ENCODE peak calls at places on chromosome 18, in five cellular contexts. H is A549; T is effector memory CD4-positive, alpha-beta T cell; Y is PC-3; L is pancreas. M is an unnamed sample.

GRCh38 chr18:48639772-48640432 is 101.1 kb downstream of the CTIF start:
- DNase-seq in H (no peak), T (no peak), Y (no peak), L (no peak), M (peak; percentile 7)

GRCh38 chr18:5975111-5975622 is 79.8 kb upstream of the TMEM200C start:
- DNase-seq in H (no peak), T (no peak), Y (peak; percentile 74), L (no peak), M (no peak)

GRCh38 chr18:23964282-23965238 is 50.0 kb upstream of the TTC39C start:
- DNase-seq in H (peak; percentile 44), T (peak; percentile 30), Y (no peak), L (peak; percentile 29), M (no peak)

GRCh38 chr18:23926590-23926989 is 88.0 kb upstream of the TTC39C start:
- DNase-seq in H (no peak), T (no peak), Y (no peak), L (no peak), M (no peak)

GRCh38 chr18:70598406-70598805 is 309.6 kb downstream of the SOCS6 start:
- DNase-seq in H (no peak), T (no peak), Y (no peak), L (no peak), M (no peak)

GRCh38 chr18:370753-371615 is 103.1 kb upstream of the THOC1 start:
- DNase-seq in H (no peak), T (no peak), Y (no peak), L (no peak), M (no peak)

GRCh38 chr18:42298744-42299685 is 344.0 kb downstream of the PIK3C3 start:
- DNase-seq in H (peak; percentile 56), T (no peak), Y (peak; percentile 53), L (peak; percentile 49), M (peak; percentile 71)

GRCh38 chr18:75531851-75532241 is 104.3 kb upstream of the SMIM21 start:
- DNase-seq in H (no peak), T (no peak), Y (no peak), L (no peak), M (no peak)

GRCh38 chr18:23259701-23260661 is 124.7 kb downstream of the CABLES1 start:
- DNase-seq in H (no peak), T (no peak), Y (peak; percentile 89), L (peak; percentile 69), M (peak; percentile 84)

GRCh38 chr18:24009651-24010333 is 4.8 kb upstream of the TTC39C start:
- DNase-seq in H (no peak), T (no peak), Y (no peak), L (no peak), M (no peak)

GRCh38 chr18:78849458-78849857 is 130.2 kb upstream of the SALL3 start:
- DNase-seq in H (no peak), T (no peak), Y (no peak), L (no peak), M (no peak)

GRCh38 chr18:48104703-48105102 is 174.2 kb upstream of the SMAD2 start:
- DNase-seq in H (no peak), T (no peak), Y (no peak), L (no peak), M (no peak)

GRCh38 chr18:63253428-63254372 is 65.9 kb downstream of the BCL2 start:
- DNase-seq in H (no peak), T (no peak), Y (no peak), L (no peak), M (no peak)

GRCh38 chr18:63249781-63250180 is 69.8 kb downstream of the BCL2 start:
- DNase-seq in H (no peak), T (no peak), Y (no peak), L (no peak), M (peak; percentile 50)

GRCh38 chr18:63253018-63253417 is 66.6 kb downstream of the BCL2 start:
- DNase-seq in H (no peak), T (no peak), Y (no peak), L (no peak), M (no peak)

GRCh38 chr18:63244585-63244984 is 75.0 kb downstream of the BCL2 start:
- DNase-seq in H (no peak), T (no peak), Y (no peak), L (no peak), M (no peak)

DNA sequence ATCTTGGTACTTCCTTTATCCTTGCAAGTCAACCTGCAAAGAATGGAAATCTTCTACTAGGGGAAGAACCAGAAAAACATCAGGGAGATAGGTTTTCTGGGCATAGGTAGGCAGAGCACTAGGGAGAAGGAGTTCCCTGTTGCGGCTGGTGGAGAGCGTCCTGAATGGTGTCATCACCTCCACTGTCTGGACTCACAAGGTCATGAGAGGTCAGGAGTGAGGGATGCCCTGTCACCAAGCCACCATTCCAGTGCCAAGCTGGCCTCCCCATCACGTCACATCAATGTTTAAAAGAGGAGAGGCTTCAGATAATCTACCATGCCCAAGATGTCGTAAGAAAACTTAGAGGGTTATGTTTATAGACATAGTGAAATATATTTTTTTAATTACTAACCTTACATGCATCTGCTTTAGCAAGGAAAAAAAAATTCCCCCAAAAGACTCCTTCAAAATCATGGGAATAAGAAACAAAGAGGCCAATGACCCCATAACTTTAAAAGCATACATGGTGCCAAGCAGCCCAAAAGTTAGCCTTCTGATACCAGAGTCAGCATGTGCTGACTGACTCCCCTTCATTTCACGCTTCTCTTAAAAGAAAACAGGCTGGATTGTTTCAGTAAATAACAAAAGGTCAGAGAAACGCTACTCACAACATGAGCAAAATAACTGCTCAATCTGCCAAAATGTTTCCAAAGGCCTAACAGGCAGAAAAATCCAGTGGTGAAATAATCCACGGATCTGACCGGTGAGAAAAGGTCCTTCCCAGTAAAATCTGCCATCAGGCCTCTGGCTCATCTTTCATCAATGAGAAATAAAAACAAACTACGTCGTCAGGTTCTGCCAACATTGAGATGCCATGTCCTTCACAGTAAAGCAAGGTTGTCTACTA is 71.8 kb downstream of the BCL2 start:
- DNase-seq in H (no peak), T (no peak), Y (no peak), L (no peak), M (no peak)
- H3K4me1 ChIP-seq in H (no peaks in the 10 kb centered on the region), T (no peaks in the 10 kb centered on the region), Y (no peaks in the 10 kb centered on the region), L (no peaks in the 10 kb centered on the region), M (peaks cover 10% of the 10 kb centered on the region)

GRCh38 chr18:46334200-46334553 is 230.0 kb downstream of the HAUS1 start:
- DNase-seq in H (no peak), T (no peak), Y (no peak), L (no peak), M (no peak)
- H3K4me3 ChIP-seq in H (peak overlapping the region; percentile 68), T (peak overlapping the region; percentile 55), Y (peak overlapping the region; percentile 84), L (peak overlapping the region; percentile 37), M (peak overlapping the region; percentile 31)

GRCh38 chr18:12315911-12316310 is 7.9 kb downstream of the TUBB6 start:
- DNase-seq in H (no peak), T (no peak), Y (no peak), L (peak; percentile 61), M (no peak)
- H3K4me1 ChIP-seq in H (no peaks in the 10 kb centered on the region), T (no peaks in the 10 kb centered on the region), Y (no peaks in the 10 kb centered on the region), L (peaks cover 22% of the 10 kb centered on the region), M (peaks cover 9% of the 10 kb centered on the region)

GRCh38 chr18:36295880-36296301 is 1.6 kb upstream of the FHOD3 start:
- DNase-seq in H (no peak), T (no peak), Y (no peak), L (peak; percentile 26), M (no peak)
- H3K4me3 ChIP-seq in H (peak overlapping the region; percentile 67), T (no peak overlapping the region), Y (no peak overlapping the region), L (no peak overlapping the region), M (no peak overlapping the region)

DNA sequence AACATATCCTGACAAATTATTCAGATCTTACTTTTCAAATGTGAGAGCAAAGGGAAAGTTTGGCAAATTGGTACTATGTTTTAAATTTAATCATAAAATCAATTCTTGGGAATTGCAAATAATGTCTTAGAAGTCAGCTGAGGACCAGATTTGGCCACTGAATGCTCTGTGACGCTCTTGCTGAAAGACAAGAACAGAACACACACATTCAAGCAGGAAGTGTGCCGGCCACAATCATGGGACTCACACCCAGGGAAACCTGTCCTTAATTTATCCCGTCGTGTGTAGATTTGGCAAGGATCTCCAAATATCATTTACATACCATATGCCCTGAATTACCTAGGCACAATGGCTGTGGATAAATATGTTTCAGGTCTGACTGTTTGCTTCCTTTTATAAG is 253.1 kb downstream of the TCF4 start:
- DNase-seq in H (no peak), T (no peak), Y (no peak), L (no peak), M (no peak)
- H3K4me1 ChIP-seq in H (no peaks in the 10 kb centered on the region), T (no peaks in the 10 kb centered on the region), Y (no peaks in the 10 kb centered on the region), L (no peaks in the 10 kb centered on the region), M (no peaks in the 10 kb centered on the region)

GRCh38 chr18:53025247-53025646 is 685.2 kb downstream of the DCC start:
- DNase-seq in H (peak; percentile 1), T (no peak), Y (no peak), L (no peak), M (no peak)
- H3K4me3 ChIP-seq in H (no peak overlapping the region), T (no peak overlapping the region), Y (no peak overlapping the region), L (no peak overlapping the region), M (no peak overlapping the region)

DNA sequence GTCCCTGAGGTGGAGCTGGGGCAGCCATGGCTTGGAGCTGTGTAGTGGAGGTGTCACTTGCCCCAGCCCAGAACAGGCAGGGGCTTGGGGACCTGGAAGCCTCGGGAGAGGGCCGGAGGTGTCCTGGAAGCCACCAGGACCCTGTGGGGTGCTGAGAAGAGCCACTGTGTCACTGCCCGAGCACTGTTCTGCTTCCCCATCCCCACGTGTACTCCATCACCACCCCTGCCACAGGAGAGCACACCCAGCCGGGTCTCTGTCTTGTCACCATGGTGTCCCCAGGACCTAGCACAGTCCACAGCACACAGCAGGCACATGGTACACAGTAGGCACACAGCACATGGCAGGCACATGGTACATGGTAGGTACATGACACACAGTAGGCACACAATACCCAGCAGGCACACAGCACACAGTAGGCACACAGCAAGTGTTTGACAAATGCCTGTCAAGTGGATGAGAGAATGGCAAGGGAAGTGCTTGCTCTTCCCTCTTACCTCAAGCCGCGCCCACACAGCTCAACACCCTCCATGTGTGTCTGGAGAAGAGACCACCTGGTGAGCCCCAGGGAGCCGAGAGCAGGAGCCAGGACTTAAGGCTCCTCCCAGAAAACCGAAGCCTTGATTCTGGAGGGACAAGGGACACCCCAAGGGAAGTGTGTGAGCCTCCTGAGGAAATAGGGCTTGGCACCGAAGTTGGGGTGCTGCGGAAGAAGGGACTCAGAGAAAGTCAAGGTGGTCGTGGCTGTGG is 13.3 kb downstream of the MBP start:
- DNase-seq in H (no peak), T (no peak), Y (no peak), L (peak; percentile 12), M (no peak)
- H3K4me1 ChIP-seq in H (peaks cover 19% of the 10 kb centered on the region), T (peaks cover 60% of the 10 kb centered on the region), Y (peaks cover under 1% of the 10 kb centered on the region), L (peaks cover 31% of the 10 kb centered on the region), M (no peaks in the 10 kb centered on the region)

GRCh38 chr18:60259052-60259681 is 113.4 kb downstream of the MC4R start:
- DNase-seq in H (no peak), T (no peak), Y (peak; percentile 59), L (no peak), M (no peak)
- H3K4me3 ChIP-seq in H (no peak overlapping the region), T (no peak overlapping the region), Y (peak overlapping the region; percentile 17), L (no peak overlapping the region), M (no peak overlapping the region)

GRCh38 chr18:2967820-2968219 is 45.1 kb downstream of the LPIN2 start:
- DNase-seq in H (no peak), T (no peak), Y (no peak), L (no peak), M (no peak)
- H3K4me1 ChIP-seq in H (no peaks in the 10 kb centered on the region), T (peaks cover 81% of the 10 kb centered on the region), Y (no peaks in the 10 kb centered on the region), L (peaks cover 12% of the 10 kb centered on the region), M (no peaks in the 10 kb centered on the region)

GRCh38 chr18:22211660-22212059 is 42.3 kb downstream of the GATA6 start:
- DNase-seq in H (no peak), T (no peak), Y (no peak), L (no peak), M (no peak)
- H3K4me3 ChIP-seq in H (no peak overlapping the region), T (no peak overlapping the region), Y (no peak overlapping the region), L (no peak overlapping the region), M (no peak overlapping the region)